ENCODE peak calls at places on chromosome 2, in nine cellular contexts. Y is adipocyte; S is GM12864; Q is aorta; D is naive thymus-derived CD4-positive, alpha-beta T cell; G is sigmoid colon; Z is tibial nerve; M is brain microvascular endothelial cell; N is OCI-LY7. T is an unnamed sample.

GRCh38 chr2:62263076-62263475 is 67.2 kb downstream of the B3GNT2 start:
- DNase-seq in M (no peak), S (no peak), G (no peak), Q (no peak), Z (no peak), Y (peak), D (no peak), N (no peak), T (no peak)

GRCh38 chr2:105411720-105412407 is 13.0 kb upstream of the FHL2 start:
- DNase-seq in S (no peak), D (no peak), G (no peak), N (no peak), Q (no peak), M (no peak), Y (no peak), Z (no peak), T (no peak)

GRCh38 chr2:137420744-137421143 is 543.5 kb upstream of the HNMT start:
- DNase-seq in D (no peak), G (no peak), Q (no peak), N (no peak), M (no peak), Y (no peak), S (no peak), Z (no peak), T (no peak)

GRCh38 chr2:199977984-199978415 is 22.6 kb downstream of the MAIP1 start:
- DNase-seq in Q (no peak), D (no peak), Z (no peak), G (no peak), S (no peak), M (peak), Y (peak), N (no peak), T (no peak)

GRCh38 chr2:157875720-157876065 is 437 bp downstream of the ACVR1 start:
- DNase-seq in S (no peak), Q (peak), M (no peak), Y (peak), Z (peak), G (peak), D (peak), N (no peak), T (peak)

GRCh38 chr2:216410550-216410949 is 1.7 kb upstream of the SMARCAL1 start:
- DNase-seq in N (peak), Q (no peak), M (no peak), Z (no peak), D (no peak), G (no peak), S (no peak), Y (no peak), T (no peak)

GRCh38 chr2:121071058-121071504 is 213.9 kb downstream of the TFCP2L1 start:
- DNase-seq in S (no peak), Y (peak), M (peak), Z (peak), G (peak), N (peak), D (no peak), Q (peak), T (peak)

GRCh38 chr2:3217646-3218045 is 160.0 kb downstream of the EIPR1 start:
- DNase-seq in Q (no peak), D (no peak), S (no peak), Z (no peak), M (no peak), G (no peak), Y (no peak), N (no peak), T (no peak)

GRCh38 chr2:1747065-1747941 is 3.0 kb upstream of the PXDN start:
- DNase-seq in G (no peak), Q (no peak), N (no peak), S (no peak), Z (no peak), D (no peak), M (no peak), Y (no peak), T (peak)

GRCh38 chr2:230447455-230448451 is 31.8 kb downstream of the SP100 start:
- DNase-seq in Z (no peak), D (peak), N (peak), G (no peak), Y (no peak), M (no peak), Q (no peak), S (peak), T (no peak)

GRCh38 chr2:7674606-7675005 is 757.4 kb downstream of the RNF144A start:
- DNase-seq in S (no peak), M (no peak), N (no peak), Q (no peak), G (no peak), Y (no peak), Z (no peak), D (no peak), T (no peak)

GRCh38 chr2:207352978-207353377 is 176.8 kb upstream of the CREB1 start:
- DNase-seq in S (no peak), Q (no peak), G (no peak), M (no peak), Z (no peak), Y (no peak), D (no peak), N (peak), T (no peak)

GRCh38 chr2:179551545-179552045 is 287.0 kb upstream of the SESTD1 start:
- DNase-seq in N (no peak), Y (no peak), D (no peak), M (no peak), Z (no peak), S (no peak), G (no peak), Q (no peak), T (no peak)

GRCh38 chr2:205539603-205540002 is 142.7 kb upstream of the NRP2 start:
- DNase-seq in Q (no peak), G (no peak), D (no peak), Z (no peak), Y (no peak), M (no peak), S (no peak), N (no peak), T (no peak)

GRCh38 chr2:17303496-17303895 is 214.7 kb downstream of the RAD51AP2 start:
- DNase-seq in S (no peak), G (no peak), D (no peak), Z (no peak), M (peak), N (no peak), Y (peak), Q (no peak), T (no peak)

GRCh38 chr2:233814063-233814435 is 35.9 kb downstream of the MROH2A start:
- DNase-seq in N (no peak), Q (no peak), D (no peak), Y (peak), S (no peak), G (peak), Z (no peak), M (peak), T (no peak)

GRCh38 chr2:160736148-160736547 is 242.5 kb upstream of the RBMS1 start:
- DNase-seq in S (no peak), Q (no peak), M (no peak), G (no peak), D (no peak), N (no peak), Z (no peak), Y (no peak), T (no peak)

GRCh38 chr2:85770369-85770768 is 16.6 kb downstream of the ATOH8 start:
- DNase-seq in M (no peak), Z (no peak), D (no peak), G (no peak), Q (no peak), N (no peak), S (no peak), Y (no peak), T (no peak)

GRCh38 chr2:62307469-62308389 is 111.8 kb downstream of the B3GNT2 start:
- DNase-seq in S (no peak), G (no peak), Y (no peak), D (no peak), Z (no peak), Q (no peak), N (no peak), M (no peak), T (no peak)

GRCh38 chr2:85684806-85685205 is 9.4 kb upstream of the GNLY start:
- DNase-seq in S (no peak), G (no peak), Y (no peak), D (no peak), Z (no peak), Q (no peak), M (no peak), N (no peak), T (no peak)

GRCh38 chr2:70984576-70985282 is 6.3 kb downstream of the ANKRD53 start:
- DNase-seq in Y (no peak), S (no peak), G (peak), Q (peak), D (peak), Z (no peak), N (peak), M (no peak), T (peak)

GRCh38 chr2:117786520-117786919 is 28.0 kb upstream of the DDX18 start:
- DNase-seq in S (no peak), Q (no peak), G (no peak), D (no peak), M (no peak), Z (no peak), N (no peak), Y (no peak), T (no peak)

GRCh38 chr2:15673919-15674636 is 82.4 kb downstream of the DDX1 start:
- DNase-seq in Q (no peak), Y (peak), N (no peak), D (no peak), Z (no peak), M (peak), G (no peak), S (no peak), T (peak)

GRCh38 chr2:212892193-212892592 is 259.2 kb downstream of the IKZF2 start:
- DNase-seq in Y (peak), D (no peak), S (no peak), G (no peak), N (peak), M (peak), Z (no peak), Q (no peak), T (no peak)

GRCh38 chr2:233476083-233476410 is 90.5 kb downstream of the USP40 start:
- DNase-seq in Q (no peak), G (no peak), M (no peak), N (no peak), D (no peak), Z (no peak), Y (no peak), S (no peak), T (no peak)

GRCh38 chr2:188291617-188292445 is at the start of gene GULP1:
- DNase-seq in D (no peak), Q (peak), Y (peak), S (no peak), Z (peak), N (no peak), G (peak), M (peak), T (peak)

GRCh38 chr2:61632276-61633169 is 94.4 kb upstream of the XPO1 start:
- DNase-seq in D (no peak), N (no peak), Z (no peak), M (no peak), S (no peak), Y (no peak), Q (no peak), G (no peak), T (no peak)

GRCh38 chr2:43515807-43516497 is 79.9 kb downstream of the THADA start:
- DNase-seq in G (no peak), S (no peak), Q (no peak), Y (no peak), Z (no peak), M (no peak), N (no peak), D (no peak), T (no peak)

GRCh38 chr2:71640459-71640858 is 187.1 kb downstream of the DYSF start:
- DNase-seq in G (no peak), Y (no peak), Z (no peak), N (no peak), Q (no peak), D (no peak), M (no peak), S (no peak), T (no peak)

GRCh38 chr2:147469471-147469870 is 375.4 kb upstream of the ACVR2A start:
- DNase-seq in Y (no peak), N (no peak), Z (no peak), S (no peak), Q (no peak), D (no peak), G (no peak), M (no peak), T (no peak)

GRCh38 chr2:155442088-155442487 is 743.6 kb downstream of the KCNJ3 start:
- DNase-seq in G (no peak), Q (no peak), Z (no peak), N (no peak), D (no peak), M (no peak), Y (no peak), S (no peak), T (no peak)

GRCh38 chr2:219058541-219059374 is 2.0 kb downstream of the IHH start:
- DNase-seq in Z (no peak), Y (peak), N (no peak), S (no peak), D (no peak), Q (peak), M (no peak), G (no peak), T (peak)
- H3K4me3 ChIP-seq in Z (no peak), Y (peak), N (no peak), S (no peak), D (no peak), Q (no peak), M (no peak), G (peak), T (no peak)

GRCh38 chr2:163474319-163474744 is 261.5 kb downstream of the FIGN start:
- DNase-seq in S (no peak), M (no peak), Z (no peak), Q (no peak), G (no peak), Y (no peak), D (no peak), N (no peak), T (no peak)
- H3K4me3 ChIP-seq in S (no peak), M (no peak), Z (no peak), Q (no peak), G (no peak), Y (no peak), D (no peak), N (no peak), T (no peak)

GRCh38 chr2:53549497-53549896 is 218.1 kb upstream of the CHAC2 start:
- DNase-seq in Z (no peak), G (no peak), S (no peak), M (no peak), D (no peak), N (no peak), Y (no peak), Q (no peak), T (no peak)
- H3K4me3 ChIP-seq in Z (no peak), G (no peak), S (no peak), M (no peak), D (no peak), N (no peak), Y (no peak), Q (no peak), T (no peak)

DNA sequence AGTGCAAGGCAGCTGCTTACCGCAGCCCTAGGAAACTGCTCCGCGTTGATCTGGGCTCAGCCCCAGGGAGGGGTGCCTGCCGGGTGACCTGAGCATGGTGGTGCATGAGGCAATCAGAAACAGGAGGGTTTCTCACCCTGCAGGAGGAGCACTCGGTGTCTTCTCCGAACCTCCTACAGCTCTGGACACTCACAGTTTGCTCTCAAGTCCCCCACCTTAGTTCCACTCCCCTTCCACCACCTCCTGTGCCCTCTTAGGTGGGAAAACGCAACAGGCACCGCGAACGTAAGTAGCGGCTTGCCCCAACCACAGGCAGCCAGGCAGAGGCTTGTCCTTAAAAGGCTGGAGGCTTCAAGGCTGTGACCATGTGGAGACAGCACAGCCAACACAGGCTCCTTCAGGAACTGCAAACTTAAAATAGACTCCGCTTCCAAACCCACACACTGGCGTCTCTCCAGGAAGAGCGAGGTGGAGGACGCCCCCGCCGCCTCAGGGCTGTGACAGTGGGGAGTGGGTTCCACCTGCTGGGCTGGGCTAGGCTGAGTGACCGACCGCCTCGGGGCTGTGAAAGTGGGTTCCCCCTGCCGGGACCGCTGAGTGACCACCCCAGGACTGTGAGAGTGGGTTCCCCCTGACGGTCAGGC is 71.6 kb downstream of the NDUFA10 start:
- DNase-seq in Z (no peak), N (no peak), S (no peak), Y (no peak), Q (peak), G (peak), M (peak), D (no peak), T (no peak)
- H3K4me3 ChIP-seq in Z (no peak), N (no peak), S (no peak), Y (peak), Q (no peak), G (no peak), M (no peak), D (no peak), T (no peak)

GRCh38 chr2:196743165-196743564 is 56.3 kb downstream of the GTF3C3 start:
- DNase-seq in S (no peak), M (no peak), D (no peak), Z (no peak), N (no peak), Y (no peak), Q (no peak), G (no peak), T (no peak)
- H3K4me3 ChIP-seq in S (no peak), M (no peak), D (no peak), Z (no peak), N (no peak), Y (no peak), Q (no peak), G (no peak), T (no peak)

DNA sequence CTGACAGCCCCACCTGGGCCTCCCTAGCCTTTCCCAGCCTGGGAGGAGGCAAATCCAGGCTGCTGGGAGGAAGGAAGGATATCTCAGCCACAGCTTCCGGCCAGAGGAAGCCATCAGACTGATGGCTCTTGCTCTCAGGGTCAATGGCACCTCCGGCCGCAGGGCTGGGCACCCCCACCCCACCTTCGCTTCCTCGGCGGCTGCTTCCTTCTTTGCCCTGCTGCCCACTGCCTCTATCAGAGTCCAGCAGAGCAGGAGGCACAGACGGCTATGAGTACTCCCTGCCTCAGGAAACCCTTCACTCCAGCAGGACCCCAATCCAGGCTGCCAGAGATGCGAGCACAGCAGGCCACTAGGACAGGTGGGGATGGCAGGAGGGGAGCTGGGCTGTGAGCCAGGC is 3.3 kb downstream of the SEMA4C start:
- DNase-seq in Z (no peak), M (no peak), D (no peak), Q (no peak), S (no peak), G (no peak), Y (no peak), N (no peak), T (no peak)
- H3K4me3 ChIP-seq in Z (peak), M (peak), D (no peak), Q (no peak), S (peak), G (peak), Y (no peak), N (no peak), T (no peak)

GRCh38 chr2:173434729-173435345 is 80.2 kb downstream of the CDCA7 start:
- DNase-seq in D (no peak), Q (no peak), M (no peak), N (no peak), G (no peak), Z (no peak), S (no peak), Y (no peak), T (no peak)

GRCh38 chr2:173432049-173432754 is 77.5 kb downstream of the CDCA7 start:
- DNase-seq in S (no peak), M (peak), N (no peak), D (no peak), Y (peak), Q (no peak), G (no peak), Z (no peak), T (no peak)

GRCh38 chr2:173435574-173435973 is 80.9 kb downstream of the CDCA7 start:
- DNase-seq in Y (no peak), D (no peak), Z (no peak), N (no peak), Q (no peak), M (no peak), G (no peak), S (no peak), T (no peak)

GRCh38 chr2:173431191-173431590 is 76.5 kb downstream of the CDCA7 start:
- DNase-seq in Z (no peak), Y (no peak), Q (no peak), D (no peak), N (no peak), S (no peak), G (no peak), M (no peak), T (no peak)

GRCh38 chr2:173436088-173436487 is 81.4 kb downstream of the CDCA7 start:
- DNase-seq in Y (no peak), D (no peak), Z (no peak), Q (no peak), G (no peak), M (no peak), N (no peak), S (no peak), T (no peak)
- H3K4me3 ChIP-seq in Y (no peak), D (no peak), Z (no peak), Q (no peak), G (no peak), M (no peak), N (no peak), S (no peak), T (no peak)

T was measured in lung.